ENCODE peak calls at places on chromosome 19, in nine cellular contexts. Q is thoracic aorta, C is cardiac muscle cell, S is PC-3, K is A549, H is tibial nerve, T is AG04450, I is uterus, L is upper lobe of right lung. W is an unnamed sample. For H3K9me3, the result is how much of the 10 kb centered on the place peaks cover.

GRCh38 chr19:6464070-6464873 is at the start of gene CRB3:
- DNase-seq in K (peak), I (no peak), S (peak), C (no peak), H (no peak), L (peak), T (no peak), Q (no peak), W (no peak)

GRCh38 chr19:3370214-3370720 is 3.9 kb downstream of the NFIC start:
- DNase-seq in I (peak), K (no peak), T (no peak), C (no peak), S (no peak), L (no peak), H (no peak), Q (no peak), W (no peak)

GRCh38 chr19:39146686-39147450 is 21.3 kb downstream of the PAK4 start:
- DNase-seq in H (no peak), K (no peak), L (no peak), S (no peak), I (no peak), T (no peak), Q (no peak), C (no peak), W (no peak)

GRCh38 chr19:19223636-19224035 is 11.9 kb downstream of the NCAN start:
- DNase-seq in T (no peak), C (no peak), Q (no peak), S (no peak), I (no peak), H (no peak), K (no peak), L (no peak), W (no peak)

GRCh38 chr19:32877323-32877912 is 7.9 kb upstream of the SLC7A9 start:
- DNase-seq in H (no peak), T (no peak), L (peak), S (no peak), C (no peak), K (no peak), I (no peak), Q (no peak), W (no peak)

GRCh38 chr19:45070214-45070613 is 6.1 kb downstream of the ZNF296 start:
- DNase-seq in Q (no peak), C (no peak), T (no peak), I (no peak), K (no peak), S (no peak), H (no peak), L (no peak), W (no peak)

GRCh38 chr19:41156207-41156606 is 36.8 kb upstream of the CYP2S1 start:
- DNase-seq in C (no peak), L (no peak), I (no peak), H (no peak), T (no peak), S (peak), K (no peak), Q (no peak), W (no peak)

GRCh38 chr19:43763473-43763939 is 8.7 kb upstream of the SMG9 start:
- DNase-seq in K (no peak), I (no peak), Q (no peak), C (no peak), T (no peak), S (no peak), L (no peak), H (no peak), W (no peak)

GRCh38 chr19:49888478-49888901 is 8.2 kb downstream of the IL4I1 start:
- DNase-seq in S (no peak), T (no peak), I (no peak), C (no peak), H (no peak), K (no peak), Q (no peak), L (no peak), W (no peak)

GRCh38 chr19:55179570-55180484 is at the start of gene SYT5:
- DNase-seq in C (peak), T (no peak), L (no peak), S (peak), I (no peak), H (no peak), Q (no peak), K (peak), W (no peak)

GRCh38 chr19:2503521-2504109 is 27.7 kb downstream of the GADD45B start:
- DNase-seq in L (no peak), H (no peak), Q (no peak), T (no peak), K (no peak), S (peak), C (peak), I (no peak), W (no peak)

GRCh38 chr19:4910594-4911273 is 1.4 kb downstream of the UHRF1 start:
- DNase-seq in I (no peak), Q (no peak), H (no peak), C (no peak), L (no peak), K (no peak), S (peak), T (no peak), W (no peak)

GRCh38 chr19:28847468-28847867 is 365.5 kb downstream of the UQCRFS1 start:
- DNase-seq in H (no peak), I (no peak), S (no peak), T (no peak), K (no peak), L (no peak), C (no peak), Q (no peak), W (no peak)

GRCh38 chr19:38597075-38597474 is 20.7 kb downstream of the MAP4K1 start:
- DNase-seq in C (no peak), Q (no peak), S (no peak), L (no peak), H (no peak), T (no peak), I (no peak), K (no peak), W (no peak)

GRCh38 chr19:32976223-32976805 is 4.3 kb downstream of the FAAP24 start:
- DNase-seq in K (peak), H (peak), C (peak), T (no peak), S (peak), L (peak), Q (no peak), I (peak), W (peak)

GRCh38 chr19:48870048-48870447 is 1.6 kb upstream of the PLEKHA4 start:
- DNase-seq in I (no peak), Q (no peak), T (no peak), S (no peak), K (no peak), L (no peak), H (no peak), C (no peak), W (no peak)

GRCh38 chr19:17473041-17473440 is 2.7 kb downstream of the SLC27A1 start:
- DNase-seq in S (peak), C (no peak), T (peak), K (no peak), Q (no peak), L (no peak), I (no peak), H (no peak), W (no peak)

GRCh38 chr19:925912-926594 is at the start of gene ARID3A:
- DNase-seq in T (no peak), H (no peak), C (peak), Q (no peak), I (no peak), K (peak), L (peak), S (no peak), W (no peak)

GRCh38 chr19:926595-927043 is 784 bp downstream of the ARID3A start:
- DNase-seq in S (peak), T (no peak), I (no peak), K (no peak), L (peak), H (no peak), Q (no peak), C (peak), W (no peak)

GRCh38 chr19:920051-920857 is 3.1 kb downstream of the KISS1R start:
- DNase-seq in I (no peak), Q (no peak), C (peak), K (no peak), H (no peak), S (peak), L (peak), T (no peak), W (no peak)

GRCh38 chr19:925087-925911 is 536 bp upstream of the ARID3A start:
- DNase-seq in T (peak), S (peak), H (peak), C (peak), L (peak), Q (no peak), I (peak), K (peak), W (peak)

GRCh38 chr19:923551-924211 is 2.2 kb upstream of the ARID3A start:
- DNase-seq in H (no peak), S (no peak), Q (no peak), K (no peak), I (no peak), C (peak), L (no peak), T (no peak), W (no peak)
- H3K4me3 ChIP-seq in H (no peak), S (no peak), Q (no peak), K (no peak), I (no peak), C (no peak), L (no peak), T (no peak), W (no peak)

DNA sequence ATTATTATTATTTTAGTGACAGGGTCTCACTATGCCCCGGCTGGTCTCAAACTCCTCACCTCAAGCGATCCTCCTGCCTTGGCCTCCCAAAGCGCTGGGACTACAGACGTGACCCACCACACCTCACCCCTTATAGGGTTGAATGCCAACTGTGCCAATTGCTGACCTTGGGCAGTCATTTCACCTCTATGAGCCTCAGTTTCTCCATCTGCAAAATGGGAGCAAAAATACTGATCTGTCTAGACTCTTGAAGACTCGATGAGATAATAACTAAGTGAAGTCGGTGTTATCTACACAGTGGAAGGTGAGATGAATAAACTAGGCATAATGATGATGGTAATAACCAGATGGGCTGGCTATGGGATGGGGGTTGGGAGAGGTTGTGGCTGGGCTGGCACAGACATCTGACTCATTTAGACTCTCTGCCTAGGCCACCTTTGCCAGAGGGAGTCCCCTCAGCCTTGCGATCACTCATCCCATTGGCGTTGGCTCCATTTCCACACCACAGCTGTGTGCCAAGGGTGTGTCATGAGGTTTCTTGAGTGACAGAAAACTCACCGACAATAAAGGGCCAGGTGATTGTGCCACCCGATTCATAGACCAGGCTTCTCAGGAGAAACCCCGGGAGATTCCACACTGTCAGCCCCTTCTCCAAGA is at the start of gene CASP14:
- DNase-seq in Q (no peak), K (no peak), T (no peak), H (no peak), I (no peak), S (peak), C (no peak), L (no peak), W (no peak)
- TF ChIP-seq CTCF in Q (no peak), K (no peak), T (no peak), H (no peak), I (no peak), S (no peak), C (no peak), L (no peak), W (no peak)

GRCh38 chr19:30557927-30558557 is 185.9 kb downstream of the ZNF536 start:
- DNase-seq in K (no peak), T (no peak), L (no peak), H (no peak), I (no peak), S (no peak), C (no peak), Q (no peak), W (peak)
- H3K9me3 ChIP-seq in K (under half), T (half or more), L (under half), H (under half), I (under half), S (under half), C (under half), Q (under half), W (under half)

DNA sequence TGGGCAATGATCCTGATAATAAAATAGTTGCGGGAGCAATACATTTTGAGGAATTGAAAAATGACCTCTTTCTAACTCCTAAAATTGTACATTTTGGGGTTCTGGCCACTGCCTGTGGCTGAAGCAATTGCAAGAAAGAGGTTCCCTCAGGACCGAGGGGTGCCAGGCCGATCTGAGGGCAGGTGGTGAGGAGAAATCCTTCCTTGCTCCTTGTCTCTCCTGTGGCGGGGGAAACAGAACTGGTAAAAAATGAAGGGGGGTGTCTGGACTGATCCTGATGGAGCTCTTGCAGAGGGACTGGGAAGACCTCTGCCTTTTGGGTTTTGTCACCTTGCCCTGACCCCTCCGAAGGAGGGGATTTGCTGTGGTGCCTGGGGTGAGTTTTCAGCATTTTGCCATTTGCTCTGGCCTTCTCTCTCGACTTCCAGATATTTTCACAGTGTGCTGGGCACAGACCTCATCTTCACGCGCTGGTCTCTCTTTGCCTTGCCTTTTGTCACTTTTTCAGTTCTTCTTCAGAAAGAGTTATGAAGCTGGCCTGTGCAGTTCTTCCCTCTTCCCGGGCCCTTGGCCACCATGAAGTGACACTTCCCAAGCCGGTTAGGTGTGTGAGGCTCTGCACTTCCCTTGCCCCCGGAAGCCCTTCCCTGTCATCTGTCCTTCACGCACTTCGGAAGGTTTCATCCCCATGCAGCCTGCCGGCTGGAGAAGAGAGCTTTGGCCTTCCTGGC is 22.2 kb downstream of the NFIX start:
- DNase-seq in H (no peak), T (no peak), Q (no peak), L (no peak), C (no peak), S (peak), K (no peak), I (no peak), W (no peak)
- H3K4me3 ChIP-seq in H (no peak), T (peak), Q (peak), L (peak), C (no peak), S (peak), K (no peak), I (peak), W (peak)

GRCh38 chr19:990746-991145 is 6.6 kb downstream of the WDR18 start:
- DNase-seq in S (no peak), I (no peak), T (no peak), K (no peak), C (no peak), Q (no peak), H (no peak), L (no peak), W (no peak)

GRCh38 chr19:990119-990571 is 6.0 kb downstream of the WDR18 start:
- DNase-seq in T (no peak), L (no peak), Q (no peak), C (no peak), K (no peak), H (no peak), S (no peak), I (no peak), W (no peak)

GRCh38 chr19:988510-988909 is 4.4 kb downstream of the WDR18 start:
- DNase-seq in I (no peak), L (no peak), K (no peak), Q (no peak), H (no peak), T (no peak), S (no peak), C (no peak), W (no peak)

GRCh38 chr19:988081-988480 is 3.9 kb downstream of the WDR18 start:
- DNase-seq in I (no peak), H (no peak), C (no peak), T (no peak), S (no peak), L (no peak), K (no peak), Q (no peak), W (no peak)

GRCh38 chr19:989381-990081 is 5.4 kb downstream of the WDR18 start:
- DNase-seq in T (no peak), Q (no peak), I (no peak), H (no peak), L (no peak), S (no peak), C (no peak), K (no peak), W (no peak)
- TF ChIP-seq CTCF in T (peak), Q (no peak), I (no peak), H (no peak), L (no peak), S (peak), C (peak), K (no peak), W (peak)

DNA sequence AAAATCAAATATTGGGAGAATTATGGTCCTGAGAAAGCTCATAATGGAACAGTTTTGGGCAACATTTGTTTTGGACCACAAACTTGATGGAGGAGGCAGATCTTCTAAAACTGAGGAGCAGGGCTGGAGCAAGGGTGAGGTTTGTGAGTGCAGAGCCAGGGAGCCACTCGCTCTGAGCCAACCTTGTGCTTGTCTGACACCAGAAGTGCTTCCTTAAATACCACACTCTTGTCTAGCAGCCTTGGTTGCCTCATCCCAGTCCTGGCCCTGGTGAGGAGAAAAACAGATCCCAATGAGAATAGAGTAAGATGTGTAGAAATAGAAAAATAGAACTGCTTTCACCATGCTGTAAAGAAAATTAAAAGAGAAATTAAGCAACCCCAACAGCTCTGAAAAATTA is 6.7 kb downstream of the ZNF317 start:
- DNase-seq in L (no peak), I (no peak), S (no peak), C (no peak), Q (no peak), T (no peak), H (no peak), K (no peak), W (no peak)
- H3K9me3 ChIP-seq in L (under half), I (under half), S (half or more), C (under half), Q (under half), T (half or more), H (under half), K (half or more), W (under half)

DNA sequence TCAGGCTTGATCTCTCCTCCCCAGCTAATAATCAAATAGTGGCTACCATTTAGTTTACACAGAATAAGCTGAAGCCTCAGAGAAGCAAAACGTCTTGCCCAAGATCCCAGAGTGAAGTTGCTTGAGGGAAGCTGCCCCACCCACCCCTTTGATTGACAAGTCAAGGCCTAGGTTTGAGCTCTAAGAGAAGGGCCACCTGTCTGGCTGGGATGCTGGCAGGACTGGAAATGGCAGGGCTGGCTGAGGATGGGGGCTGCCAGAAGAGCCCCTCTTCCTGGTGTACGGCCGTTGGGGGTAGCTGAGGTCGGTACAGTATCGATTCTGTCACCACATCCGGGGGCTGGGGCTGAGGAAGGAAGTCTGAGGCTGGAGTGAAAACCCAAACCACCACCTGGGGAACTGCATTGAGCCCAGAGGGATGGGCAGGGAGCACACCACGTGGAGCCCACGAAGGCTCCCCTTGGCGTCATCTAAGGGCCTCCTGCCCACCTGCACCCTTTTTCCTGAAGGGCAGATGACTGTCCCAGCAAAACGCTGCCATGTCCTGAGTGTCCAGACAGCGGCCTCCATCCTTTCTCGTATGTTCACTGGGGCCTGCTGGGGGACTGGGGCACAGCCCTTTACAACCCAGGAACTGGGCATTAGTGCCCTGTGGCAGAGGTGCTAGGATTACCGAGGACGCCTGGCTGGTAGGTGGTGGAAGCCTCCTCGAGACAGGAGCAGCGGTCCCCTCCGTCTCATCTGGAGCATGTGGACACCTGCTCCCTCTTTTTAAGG is 1.4 kb upstream of the PRKD2 start:
- DNase-seq in K (peak), H (no peak), S (no peak), I (no peak), T (no peak), L (no peak), C (no peak), Q (no peak), W (no peak)
- H3K4me3 ChIP-seq in K (no peak), H (no peak), S (no peak), I (no peak), T (no peak), L (peak), C (no peak), Q (peak), W (peak)

W was measured in tibial artery.